ENCODE peak calls at places on chromosomes 11 and 22, in four cellular contexts. W is fibroblast of lung, E is astrocyte of the spinal cord, K is spleen. D is an unnamed sample.
A peak's percentile ranks its signal among the peaks of the same experiment; 100 is the strongest.

GRCh38 chr22:44664149-44664548 is 37.9 kb upstream of the PRR5 start:
- DNase-seq in W (peak; percentile 54), E (peak; percentile 18), K (peak; percentile 91), D (no peak)

GRCh38 chr11:30760341-30760740 is 174.2 kb upstream of the MPPED2 start:
- DNase-seq in W (no peak), E (no peak), K (no peak), D (no peak)

GRCh38 chr11:130636672-130637463 is 188.4 kb downstream of the ADAMTS15 start:
- DNase-seq in W (peak; percentile 69), E (peak; percentile 91), K (no peak), D (peak; percentile 54)

GRCh38 chr11:134843020-134843419 is 431.0 kb upstream of the B3GAT1 start:
- DNase-seq in W (no peak), E (no peak), K (peak; percentile 56), D (no peak)

GRCh38 chr11:18229501-18229900 is 7.1 kb downstream of the SAA4 start:
- DNase-seq in W (no peak), E (no peak), K (no peak), D (no peak)

GRCh38 chr11:2268911-2269600 is 1.3 kb downstream of the ASCL2 start:
- DNase-seq in W (peak; percentile 16), E (no peak), K (peak; percentile 91), D (no peak)

GRCh38 chr22:17945156-17945850 is 79.1 kb downstream of the MICAL3 start:
- DNase-seq in W (no peak), E (no peak), K (no peak), D (no peak)

GRCh38 chr22:49481651-49482399 is 345.8 kb downstream of the BRD1 start:
- DNase-seq in W (no peak), E (no peak), K (no peak), D (no peak)

GRCh38 chr11:65569973-65570918 is at the start of gene ZNRD2:
- DNase-seq in W (peak; percentile 99), E (peak; percentile 100), K (peak; percentile 100), D (peak; percentile 92)

GRCh38 chr11:86043765-86044534 is 24.9 kb downstream of the PICALM start:
- DNase-seq in W (no peak), E (no peak), K (no peak), D (no peak)

GRCh38 chr11:88603499-88603898 is 266.0 kb upstream of the CTSC start:
- DNase-seq in W (peak; percentile 80), E (peak; percentile 46), K (no peak), D (peak; percentile 78)

GRCh38 chr11:74989269-74989655 is 529 bp downstream of the NEU3 start:
- DNase-seq in W (peak; percentile 20), E (peak; percentile 13), K (no peak), D (no peak)

GRCh38 chr11:118572914-118573550 is 823 bp downstream of the ARCN1 start:
- DNase-seq in W (peak; percentile 33), E (peak; percentile 28), K (no peak), D (no peak)

GRCh38 chr11:9020881-9021280 is 17.1 kb upstream of the NRIP3 start:
- DNase-seq in W (no peak), E (no peak), K (no peak), D (no peak)

GRCh38 chr11:17927041-17927440 is 85.8 kb downstream of the SERGEF start:
- DNase-seq in W (no peak), E (no peak), K (no peak), D (no peak)

GRCh38 chr22:46640293-46640692 is 20.1 kb downstream of the GRAMD4 start:
- DNase-seq in W (no peak), E (no peak), K (no peak), D (no peak)

GRCh38 chr22:18033204-18033998 is 9.0 kb upstream of the MICAL3 start:
- DNase-seq in W (no peak), E (no peak), K (peak; percentile 27), D (no peak)

GRCh38 chr22:20145206-20145831 is 5.5 kb downstream of the CCDC188 start:
- DNase-seq in W (no peak), E (no peak), K (no peak), D (no peak)

GRCh38 chr11:64556721-64557250 is 34.2 kb upstream of the SLC22A12 start:
- DNase-seq in W (no peak), E (no peak), K (no peak), D (no peak)

DNA sequence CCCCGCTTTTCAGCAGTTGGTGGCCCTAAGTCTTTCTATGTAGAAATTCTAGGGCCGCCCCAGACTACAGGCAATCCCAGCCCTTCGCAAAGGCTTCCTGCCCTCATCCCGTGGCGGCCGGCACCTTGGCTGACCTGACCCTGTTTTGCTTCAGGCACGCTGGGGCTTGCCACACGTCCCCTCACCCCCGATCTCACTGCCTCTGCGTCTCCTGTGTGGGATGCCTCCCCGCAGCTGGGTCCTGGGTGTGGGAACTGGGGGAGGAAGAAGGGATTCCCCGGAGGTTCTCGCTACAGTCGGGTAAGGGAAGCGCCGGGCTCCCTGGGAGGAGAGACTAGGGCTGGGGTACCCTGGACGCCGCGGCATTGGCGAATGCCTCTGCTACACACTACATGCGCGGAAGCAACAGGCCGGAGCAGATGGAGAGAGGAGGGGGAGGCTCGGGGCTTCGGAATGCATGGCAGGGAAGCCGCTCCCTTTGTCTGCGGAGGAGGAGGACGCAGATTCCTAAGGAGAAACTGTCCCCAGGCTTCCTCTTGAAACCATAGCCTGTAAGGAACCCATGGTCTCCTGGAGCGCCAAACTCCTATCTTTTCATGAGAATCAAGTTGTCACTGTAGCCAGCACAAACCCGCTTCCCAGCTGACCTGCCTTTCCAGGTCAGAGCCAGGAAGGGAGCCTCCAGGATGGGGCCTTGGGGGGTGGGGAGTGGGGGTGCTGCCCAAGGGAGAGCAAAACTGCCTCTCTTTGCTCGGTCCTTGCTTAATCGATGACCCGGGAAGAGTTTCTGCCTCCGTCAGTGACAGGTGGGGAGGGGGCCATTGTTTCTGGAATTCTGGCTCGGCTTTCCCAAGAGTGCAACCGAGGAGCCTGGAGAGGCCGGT is 1.4 kb downstream of the DTX4 start:
- DNase-seq in W (no peak), E (no peak), K (peak; percentile 86), D (no peak)
- H3K4me3 ChIP-seq in W (peak overlapping the region; percentile 70), E (peak overlapping the region; percentile 56), K (peak overlapping the region; percentile 52), D (peak overlapping the region; percentile 64)

GRCh38 chr22:23219787-23220484 is 39.6 kb downstream of the BCR start:
- DNase-seq in W (peak; percentile 44), E (peak; percentile 47), K (peak; percentile 89), D (no peak)

GRCh38 chr22:23219317-23219716 is 39.0 kb downstream of the BCR start:
- DNase-seq in W (no peak), E (no peak), K (peak; percentile 73), D (no peak)

GRCh38 chr22:23221351-23221804 is 41.1 kb downstream of the BCR start:
- DNase-seq in W (no peak), E (no peak), K (peak; percentile 24), D (no peak)

GRCh38 chr22:23222033-23222840 is 41.9 kb downstream of the BCR start:
- DNase-seq in W (no peak), E (no peak), K (peak; percentile 52), D (no peak)

GRCh38 chr22:23220485-23221350 is 40.4 kb downstream of the BCR start:
- DNase-seq in W (peak; percentile 50), E (no peak), K (peak; percentile 87), D (no peak)
- H3K4me3 ChIP-seq in W (no peak overlapping the region), E (no peak overlapping the region), K (no peak overlapping the region), D (no peak overlapping the region)

GRCh38 chr11:128474036-128474874 is 113.1 kb downstream of the ETS1 start:
- DNase-seq in W (no peak), E (no peak), K (no peak), D (no peak)
- H3K4me3 ChIP-seq in W (no peak overlapping the region), E (no peak overlapping the region), K (no peak overlapping the region), D (no peak overlapping the region)

GRCh38 chr22:37126383-37126782 is 16.9 kb upstream of the TMPRSS6 start:
- DNase-seq in W (no peak), E (no peak), K (no peak), D (no peak)
- H3K4me3 ChIP-seq in W (no peak overlapping the region), E (no peak overlapping the region), K (no peak overlapping the region), D (no peak overlapping the region)

GRCh38 chr11:60984149-60984548 is 12.7 kb downstream of the CD6 start:
- DNase-seq in W (no peak), E (no peak), K (no peak), D (no peak)

GRCh38 chr11:60981515-60981914 is 10.0 kb downstream of the CD6 start:
- DNase-seq in W (no peak), E (no peak), K (no peak), D (no peak)

GRCh38 chr11:60985501-60985900 is 14.0 kb downstream of the CD6 start:
- DNase-seq in W (no peak), E (no peak), K (no peak), D (no peak)

GRCh38 chr11:60984616-60985015 is 13.1 kb downstream of the CD6 start:
- DNase-seq in W (no peak), E (no peak), K (no peak), D (no peak)

DNA sequence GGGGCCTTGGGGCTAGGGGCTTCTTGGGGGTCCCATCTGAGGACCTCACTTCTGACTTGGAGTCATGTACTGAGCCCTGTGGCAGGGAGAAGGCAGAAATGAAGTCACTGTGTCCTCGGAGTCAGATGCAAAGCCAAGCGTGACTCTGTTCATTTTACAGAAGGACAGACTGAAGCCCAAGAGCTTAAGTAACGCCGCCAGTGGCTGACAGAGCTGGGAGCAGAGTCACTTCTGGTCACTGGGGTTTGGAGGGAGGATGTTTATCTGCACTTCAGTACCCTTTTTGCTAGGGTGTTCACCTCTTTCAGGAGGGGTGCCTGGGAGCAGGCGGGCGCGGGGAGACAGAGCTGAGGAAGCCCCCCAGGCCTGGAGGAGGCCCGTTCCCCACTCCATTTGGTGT is 10.7 kb downstream of the CD6 start:
- DNase-seq in W (no peak), E (no peak), K (no peak), D (no peak)
- H3K4me3 ChIP-seq in W (no peak overlapping the region), E (no peak overlapping the region), K (no peak overlapping the region), D (no peak overlapping the region)

GRCh38 chr11:36011574-36011973 is 67.7 kb downstream of the LDLRAD3 start:
- DNase-seq in W (no peak), E (no peak), K (no peak), D (no peak)

GRCh38 chr11:36014499-36014898 is 70.6 kb downstream of the LDLRAD3 start:
- DNase-seq in W (no peak), E (no peak), K (no peak), D (no peak)

GRCh38 chr11:36012979-36013378 is 69.1 kb downstream of the LDLRAD3 start:
- DNase-seq in W (peak; percentile 75), E (no peak), K (no peak), D (no peak)

GRCh38 chr11:36013950-36014349 is 70.1 kb downstream of the LDLRAD3 start:
- DNase-seq in W (no peak), E (no peak), K (no peak), D (no peak)

GRCh38 chr11:36012410-36012809 is 68.5 kb downstream of the LDLRAD3 start:
- DNase-seq in W (peak; percentile 57), E (peak; percentile 17), K (no peak), D (no peak)
- H3K4me3 ChIP-seq in W (no peak overlapping the region), E (no peak overlapping the region), K (no peak overlapping the region), D (no peak overlapping the region)

GRCh38 chr22:27518583-27519437 is 282.7 kb downstream of the MN1 start:
- DNase-seq in W (no peak), E (no peak), K (no peak), D (no peak)
- H3K4me3 ChIP-seq in W (no peak overlapping the region), E (no peak overlapping the region), K (no peak overlapping the region), D (no peak overlapping the region)

DNA sequence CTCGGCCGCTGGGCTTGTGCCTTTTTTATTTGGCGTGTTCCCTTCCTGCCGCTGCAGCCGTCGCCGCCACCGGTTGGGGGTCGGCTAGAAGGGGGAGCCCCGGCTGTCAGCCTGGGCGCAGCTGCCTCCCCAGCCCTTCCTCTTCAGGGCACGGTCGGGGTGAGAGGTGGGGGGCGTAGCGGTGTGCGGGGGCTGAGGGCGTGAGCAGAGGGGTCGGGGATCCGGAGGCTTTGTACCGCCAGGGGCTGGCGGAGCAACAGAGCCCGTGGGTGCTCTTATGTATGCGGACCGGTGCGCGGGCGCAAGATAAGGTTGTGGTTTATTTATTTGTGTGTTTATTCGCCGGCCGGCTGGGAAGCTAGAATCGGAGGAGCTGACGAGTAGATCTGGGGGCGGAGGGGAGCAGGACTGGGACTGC is 482 bp downstream of the ZBTB16 start:
- DNase-seq in W (peak; percentile 53), E (peak; percentile 54), K (no peak), D (no peak)
- H3K4me3 ChIP-seq in W (peak overlapping the region; percentile 55), E (peak overlapping the region; percentile 81), K (peak overlapping the region; percentile 79), D (peak overlapping the region; percentile 89)

D was measured in skeletal muscle cell.